ENCODE peak calls at places on chromosomes 12 and 14, in eight cellular contexts. One of them, this sample, is unnamed.

GRCh38 chr12:49790741-49791140 is 37.5 kb downstream of the NCKAP5L start:
- DNase-seq in lower lobe of right lung: no peak
- DNase-seq in T-helper 9 cell: no peak
- DNase-seq in GM10248: peak
- DNase-seq in NCI-H2081: no peak
- DNase-seq in AG04449: no peak
- DNase-seq in T follicular helper cell: no peak
- DNase-seq in NCI-H1105: no peak
- DNase-seq in this sample: no peak

GRCh38 chr12:11814362-11814761 is 164.9 kb downstream of the ETV6 start:
- DNase-seq in lower lobe of right lung: no peak
- DNase-seq in NCI-H2081: peak
- DNase-seq in T-helper 9 cell: no peak
- DNase-seq in GM10248: no peak
- DNase-seq in T follicular helper cell: no peak
- DNase-seq in NCI-H1105: no peak
- DNase-seq in AG04449: peak
- DNase-seq in this sample: peak

GRCh38 chr12:9758119-9758518 is 2.6 kb downstream of the CD69 start:
- DNase-seq in AG04449: no peak
- DNase-seq in lower lobe of right lung: no peak
- DNase-seq in T follicular helper cell: no peak
- DNase-seq in T-helper 9 cell: no peak
- DNase-seq in NCI-H2081: no peak
- DNase-seq in GM10248: no peak
- DNase-seq in NCI-H1105: no peak
- DNase-seq in this sample: no peak

GRCh38 chr12:104387190-104387589 is 69.6 kb upstream of the CHST11 start:
- DNase-seq in NCI-H2081: no peak
- DNase-seq in T follicular helper cell: no peak
- DNase-seq in AG04449: no peak
- DNase-seq in NCI-H1105: no peak
- DNase-seq in lower lobe of right lung: no peak
- DNase-seq in T-helper 9 cell: no peak
- DNase-seq in GM10248: no peak
- DNase-seq in this sample: peak

GRCh38 chr14:76958975-76959710 is 69.4 kb downstream of the IRF2BPL start:
- DNase-seq in lower lobe of right lung: no peak
- DNase-seq in AG04449: no peak
- DNase-seq in T-helper 9 cell: no peak
- DNase-seq in T follicular helper cell: no peak
- DNase-seq in NCI-H2081: no peak
- DNase-seq in GM10248: peak
- DNase-seq in NCI-H1105: no peak
- DNase-seq in this sample: no peak

GRCh38 chr12:98475565-98475908 is 39.9 kb upstream of the TMPO start:
- DNase-seq in NCI-H1105: no peak
- DNase-seq in T-helper 9 cell: no peak
- DNase-seq in T follicular helper cell: no peak
- DNase-seq in lower lobe of right lung: no peak
- DNase-seq in AG04449: no peak
- DNase-seq in NCI-H2081: no peak
- DNase-seq in GM10248: no peak
- DNase-seq in this sample: no peak

GRCh38 chr14:101134851-101135486 is 231.4 kb upstream of the RTL1 start:
- DNase-seq in T-helper 9 cell: no peak
- DNase-seq in NCI-H1105: no peak
- DNase-seq in NCI-H2081: no peak
- DNase-seq in AG04449: no peak
- DNase-seq in T follicular helper cell: no peak
- DNase-seq in GM10248: no peak
- DNase-seq in lower lobe of right lung: no peak
- DNase-seq in this sample: no peak

GRCh38 chr12:30599631-30600030 is 96.0 kb downstream of the IPO8 start:
- DNase-seq in GM10248: no peak
- DNase-seq in T follicular helper cell: no peak
- DNase-seq in lower lobe of right lung: no peak
- DNase-seq in NCI-H1105: peak
- DNase-seq in T-helper 9 cell: no peak
- DNase-seq in NCI-H2081: peak
- DNase-seq in AG04449: no peak
- DNase-seq in this sample: peak

GRCh38 chr12:109518820-109519665 is 41.6 kb downstream of the UBE3B start:
- DNase-seq in T-helper 9 cell: peak
- DNase-seq in T follicular helper cell: peak
- DNase-seq in lower lobe of right lung: peak
- DNase-seq in NCI-H1105: peak
- DNase-seq in NCI-H2081: peak
- DNase-seq in GM10248: peak
- DNase-seq in AG04449: peak
- DNase-seq in this sample: peak

GRCh38 chr12:71469235-71469873 is 29.8 kb downstream of the LGR5 start:
- DNase-seq in GM10248: no peak
- DNase-seq in lower lobe of right lung: no peak
- DNase-seq in NCI-H1105: no peak
- DNase-seq in NCI-H2081: no peak
- DNase-seq in AG04449: no peak
- DNase-seq in T-helper 9 cell: no peak
- DNase-seq in T follicular helper cell: no peak
- DNase-seq in this sample: no peak

GRCh38 chr12:75690556-75690955 is 179.1 kb upstream of the KRR1 start:
- DNase-seq in GM10248: no peak
- DNase-seq in NCI-H1105: no peak
- DNase-seq in lower lobe of right lung: no peak
- DNase-seq in AG04449: peak
- DNase-seq in NCI-H2081: no peak
- DNase-seq in T-helper 9 cell: no peak
- DNase-seq in T follicular helper cell: no peak
- DNase-seq in this sample: no peak

GRCh38 chr12:75747572-75747995 is 236.2 kb upstream of the KRR1 start:
- DNase-seq in T-helper 9 cell: no peak
- DNase-seq in GM10248: no peak
- DNase-seq in AG04449: no peak
- DNase-seq in NCI-H2081: no peak
- DNase-seq in NCI-H1105: no peak
- DNase-seq in lower lobe of right lung: no peak
- DNase-seq in T follicular helper cell: no peak
- DNase-seq in this sample: no peak

GRCh38 chr12:26126340-26127284 is 1.8 kb upstream of the BHLHE41 start:
- DNase-seq in T-helper 9 cell: no peak
- DNase-seq in T follicular helper cell: no peak
- DNase-seq in lower lobe of right lung: peak
- DNase-seq in NCI-H2081: peak
- DNase-seq in AG04449: no peak
- DNase-seq in NCI-H1105: peak
- DNase-seq in GM10248: peak
- DNase-seq in this sample: peak

GRCh38 chr14:98704441-98704840 is 567.6 kb downstream of the BCL11B start:
- DNase-seq in AG04449: no peak
- DNase-seq in T-helper 9 cell: peak
- DNase-seq in T follicular helper cell: no peak
- DNase-seq in lower lobe of right lung: no peak
- DNase-seq in GM10248: no peak
- DNase-seq in NCI-H2081: no peak
- DNase-seq in NCI-H1105: no peak
- DNase-seq in this sample: no peak

GRCh38 chr12:47844264-47845020 is 24.7 kb upstream of the HDAC7 start:
- DNase-seq in NCI-H1105: no peak
- DNase-seq in T-helper 9 cell: no peak
- DNase-seq in T follicular helper cell: no peak
- DNase-seq in GM10248: no peak
- DNase-seq in lower lobe of right lung: peak
- DNase-seq in AG04449: no peak
- DNase-seq in NCI-H2081: no peak
- DNase-seq in this sample: no peak

GRCh38 chr12:86827409-86827808 is 571.2 kb upstream of the MGAT4C start:
- DNase-seq in T follicular helper cell: no peak
- DNase-seq in NCI-H1105: no peak
- DNase-seq in NCI-H2081: peak
- DNase-seq in T-helper 9 cell: no peak
- DNase-seq in lower lobe of right lung: no peak
- DNase-seq in GM10248: no peak
- DNase-seq in AG04449: no peak
- DNase-seq in this sample: no peak

GRCh38 chr14:67186369-67186768 is 2.9 kb upstream of the GARIN2 start:
- DNase-seq in GM10248: no peak
- DNase-seq in NCI-H2081: no peak
- DNase-seq in AG04449: no peak
- DNase-seq in T-helper 9 cell: no peak
- DNase-seq in NCI-H1105: no peak
- DNase-seq in lower lobe of right lung: no peak
- DNase-seq in T follicular helper cell: no peak
- DNase-seq in this sample: no peak

GRCh38 chr14:68598621-68599447 is 194.0 kb downstream of the ZFP36L1 start:
- DNase-seq in AG04449: no peak
- DNase-seq in lower lobe of right lung: peak
- DNase-seq in NCI-H1105: no peak
- DNase-seq in T-helper 9 cell: no peak
- DNase-seq in NCI-H2081: no peak
- DNase-seq in GM10248: no peak
- DNase-seq in T follicular helper cell: no peak
- DNase-seq in this sample: no peak

GRCh38 chr14:93734086-93734822 is 54.0 kb downstream of the PRIMA1 start:
- DNase-seq in NCI-H1105: no peak
- DNase-seq in T follicular helper cell: no peak
- DNase-seq in AG04449: no peak
- DNase-seq in NCI-H2081: no peak
- DNase-seq in T-helper 9 cell: no peak
- DNase-seq in lower lobe of right lung: no peak
- DNase-seq in GM10248: no peak
- DNase-seq in this sample: peak

GRCh38 chr14:36791402-36791801 is 129.7 kb downstream of the PAX9 start:
- DNase-seq in lower lobe of right lung: no peak
- DNase-seq in AG04449: no peak
- DNase-seq in T follicular helper cell: no peak
- DNase-seq in NCI-H1105: no peak
- DNase-seq in GM10248: no peak
- DNase-seq in NCI-H2081: peak
- DNase-seq in T-helper 9 cell: no peak
- DNase-seq in this sample: no peak

GRCh38 chr14:103679351-103679750 is 35.9 kb downstream of the XRCC3 start:
- DNase-seq in NCI-H2081: peak
- DNase-seq in AG04449: no peak
- DNase-seq in T-helper 9 cell: no peak
- DNase-seq in T follicular helper cell: peak
- DNase-seq in NCI-H1105: no peak
- DNase-seq in lower lobe of right lung: peak
- DNase-seq in GM10248: peak
- DNase-seq in this sample: no peak

GRCh38 chr14:31927348-31927826 is 149.7 kb upstream of the ARHGAP5 start:
- DNase-seq in lower lobe of right lung: no peak
- DNase-seq in T follicular helper cell: no peak
- DNase-seq in NCI-H1105: no peak
- DNase-seq in NCI-H2081: no peak
- DNase-seq in GM10248: no peak
- DNase-seq in AG04449: peak
- DNase-seq in T-helper 9 cell: no peak
- DNase-seq in this sample: no peak

GRCh38 chr12:75884465-75884985 is 147.1 kb downstream of the PHLDA1 start:
- DNase-seq in NCI-H2081: no peak
- DNase-seq in NCI-H1105: no peak
- DNase-seq in GM10248: no peak
- DNase-seq in T-helper 9 cell: no peak
- DNase-seq in T follicular helper cell: no peak
- DNase-seq in lower lobe of right lung: no peak
- DNase-seq in AG04449: no peak
- DNase-seq in this sample: no peak

GRCh38 chr14:106822905-106823304 is 1296.5 kb downstream of the TMEM121 start:
- DNase-seq in AG04449: no peak
- DNase-seq in T-helper 9 cell: no peak
- DNase-seq in NCI-H1105: no peak
- DNase-seq in T follicular helper cell: no peak
- DNase-seq in lower lobe of right lung: no peak
- DNase-seq in GM10248: no peak
- DNase-seq in NCI-H2081: no peak
- DNase-seq in this sample: no peak

GRCh38 chr14:76876076-76876475 is 49.9 kb downstream of the LRRC74A start:
- DNase-seq in NCI-H2081: peak
- DNase-seq in NCI-H1105: peak
- DNase-seq in GM10248: peak
- DNase-seq in AG04449: peak
- DNase-seq in T follicular helper cell: peak
- DNase-seq in lower lobe of right lung: no peak
- DNase-seq in T-helper 9 cell: peak
- DNase-seq in this sample: peak

GRCh38 chr12:29309320-29309902 is 71.6 kb downstream of the ERGIC2 start:
- DNase-seq in GM10248: no peak
- DNase-seq in AG04449: no peak
- DNase-seq in T-helper 9 cell: no peak
- DNase-seq in T follicular helper cell: no peak
- DNase-seq in NCI-H2081: no peak
- DNase-seq in NCI-H1105: peak
- DNase-seq in lower lobe of right lung: no peak
- DNase-seq in this sample: no peak

GRCh38 chr12:95096852-95097251 is 23.4 kb upstream of the NR2C1 start:
- DNase-seq in lower lobe of right lung: no peak
- DNase-seq in T-helper 9 cell: no peak
- DNase-seq in NCI-H1105: no peak
- DNase-seq in T follicular helper cell: no peak
- DNase-seq in NCI-H2081: peak
- DNase-seq in GM10248: no peak
- DNase-seq in AG04449: no peak
- DNase-seq in this sample: no peak

GRCh38 chr12:57248934-57249742 is 1.8 kb downstream of the STAC3 start:
- DNase-seq in lower lobe of right lung: no peak
- DNase-seq in NCI-H1105: no peak
- DNase-seq in T follicular helper cell: no peak
- DNase-seq in AG04449: no peak
- DNase-seq in NCI-H2081: no peak
- DNase-seq in T-helper 9 cell: no peak
- DNase-seq in GM10248: peak
- DNase-seq in this sample: no peak

GRCh38 chr12:13187399-13187798 is 9.1 kb upstream of the EMP1 start:
- DNase-seq in NCI-H2081: no peak
- DNase-seq in lower lobe of right lung: no peak
- DNase-seq in AG04449: no peak
- DNase-seq in NCI-H1105: no peak
- DNase-seq in T-helper 9 cell: no peak
- DNase-seq in T follicular helper cell: no peak
- DNase-seq in GM10248: no peak
- DNase-seq in this sample: no peak

GRCh38 chr14:49769171-49769570 is 1.2 kb downstream of the KLHDC2 start:
- DNase-seq in AG04449: no peak
- DNase-seq in NCI-H1105: no peak
- DNase-seq in GM10248: no peak
- DNase-seq in lower lobe of right lung: no peak
- DNase-seq in T-helper 9 cell: no peak
- DNase-seq in T follicular helper cell: no peak
- DNase-seq in NCI-H2081: no peak
- DNase-seq in this sample: no peak

GRCh38 chr14:61420326-61420725 is 98.9 kb downstream of the PRKCH start:
- DNase-seq in GM10248: no peak
- DNase-seq in AG04449: no peak
- DNase-seq in lower lobe of right lung: no peak
- DNase-seq in T-helper 9 cell: no peak
- DNase-seq in NCI-H1105: no peak
- DNase-seq in T follicular helper cell: peak
- DNase-seq in NCI-H2081: no peak
- DNase-seq in this sample: no peak

GRCh38 chr12:4108803-4109345 is 164.7 kb upstream of the CCND2 start:
- DNase-seq in T-helper 9 cell: no peak
- DNase-seq in NCI-H1105: no peak
- DNase-seq in GM10248: no peak
- DNase-seq in lower lobe of right lung: no peak
- DNase-seq in T follicular helper cell: no peak
- DNase-seq in AG04449: no peak
- DNase-seq in NCI-H2081: no peak
- DNase-seq in this sample: no peak

GRCh38 chr14:88198441-88198840 is 124.6 kb downstream of the KCNK10 start:
- DNase-seq in NCI-H2081: peak
- DNase-seq in T follicular helper cell: no peak
- DNase-seq in GM10248: no peak
- DNase-seq in lower lobe of right lung: no peak
- DNase-seq in T-helper 9 cell: no peak
- DNase-seq in NCI-H1105: peak
- DNase-seq in AG04449: no peak
- DNase-seq in this sample: peak

GRCh38 chr14:74683406-74683805 is 29.5 kb downstream of the AREL1 start:
- DNase-seq in T follicular helper cell: no peak
- DNase-seq in GM10248: no peak
- DNase-seq in T-helper 9 cell: no peak
- DNase-seq in NCI-H2081: no peak
- DNase-seq in NCI-H1105: no peak
- DNase-seq in AG04449: no peak
- DNase-seq in lower lobe of right lung: no peak
- DNase-seq in this sample: no peak